ENCODE peak calls at places on chromosomes 16 and 17, in nine cellular contexts. F is AML-193; J is A549; S is stimulated activated naive B cell treated with anti-CD40 and anti-IgM and Interleukin-4, amounts not matched to agents 10 μg/mL and 1 μg/mL and 100 μg/mL, for 72 hours; C is T-helper 22 cell; T is iPS-NIHi11; B is mucosa of descending colon; K is Kasumi-1; P is fibroblast of lung. H is an unnamed sample.

GRCh38 chr17:41925991-41926590 is 4.3 kb upstream of the ODAD4 start:
- DNase-seq in J (no peak), T (no peak), K (no peak), P (no peak), F (no peak), B (no peak), S (no peak), C (no peak), H (no peak)

GRCh38 chr16:11331967-11332366 is 13.3 kb upstream of the RMI2 start:
- DNase-seq in F (no peak), B (peak; percentile 8), S (no peak), C (no peak), P (no peak), J (no peak), T (no peak), K (no peak), H (no peak)

GRCh38 chr17:56598471-56598870 is 5.0 kb downstream of the NOG start:
- DNase-seq in B (no peak), F (no peak), J (no peak), T (no peak), P (peak; percentile 80), K (no peak), C (no peak), S (no peak), H (peak; percentile 68)

GRCh38 chr16:66043326-66043725 is 323.2 kb upstream of the CDH5 start:
- DNase-seq in B (no peak), K (no peak), P (no peak), T (no peak), S (no peak), C (no peak), F (no peak), J (no peak), H (no peak)

GRCh38 chr17:61284174-61284573 is 115.5 kb upstream of the TBX2 start:
- DNase-seq in F (no peak), S (no peak), C (no peak), K (no peak), P (peak; percentile 91), T (no peak), B (no peak), J (no peak), H (peak; percentile 80)

GRCh38 chr17:81399481-81400153 is 4.4 kb downstream of the BAHCC1 start:
- DNase-seq in J (no peak), B (no peak), T (no peak), C (no peak), K (no peak), F (no peak), S (no peak), P (no peak), H (peak; percentile 76)

GRCh38 chr16:63461248-63461841 is 1425.1 kb upstream of the CDH8 start:
- DNase-seq in F (peak; percentile 3), P (peak; percentile 36), B (no peak), T (peak; percentile 31), J (no peak), K (peak; percentile 32), C (no peak), S (no peak), H (no peak)

GRCh38 chr16:11685844-11686618 is 17.8 kb downstream of the SNN start:
- DNase-seq in K (no peak), B (no peak), F (no peak), T (no peak), J (no peak), S (no peak), C (no peak), P (peak; percentile 23), H (peak; percentile 46)

GRCh38 chr17:10702574-10702973 is 5.2 kb downstream of the ADPRM start:
- DNase-seq in P (peak; percentile 51), S (no peak), B (no peak), F (no peak), J (no peak), C (no peak), T (no peak), K (peak; percentile 5), H (no peak)

GRCh38 chr17:17439971-17440843 is 36.6 kb upstream of the MED9 start:
- DNase-seq in S (peak; percentile 34), K (peak; percentile 5), C (peak; percentile 27), F (peak; percentile 22), J (peak; percentile 73), T (peak; percentile 76), P (peak; percentile 46), B (no peak), H (peak; percentile 72)

GRCh38 chr16:88702364-88703210 is 3.6 kb downstream of the RNF166 start:
- DNase-seq in J (no peak), S (no peak), T (no peak), K (peak; percentile 33), P (no peak), B (no peak), C (no peak), F (peak; percentile 70), H (no peak)

GRCh38 chr17:66654341-66654740 is 180.6 kb upstream of the CACNG5 start:
- DNase-seq in B (no peak), P (peak; percentile 75), T (no peak), J (no peak), K (no peak), C (no peak), F (no peak), S (no peak), H (no peak)

GRCh38 chr17:82870091-82870491 is 30.3 kb upstream of the ZNF750 start:
- DNase-seq in K (no peak), J (no peak), C (no peak), S (no peak), T (no peak), P (no peak), B (peak; percentile 45), F (no peak), H (no peak)

GRCh38 chr16:51049678-51050378 is 101.2 kb downstream of the SALL1 start:
- DNase-seq in T (no peak), B (no peak), S (no peak), K (no peak), F (no peak), J (no peak), C (no peak), P (no peak), H (no peak)

GRCh38 chr17:64787921-64788271 is 125.8 kb upstream of the SMURF2 start:
- DNase-seq in F (no peak), J (no peak), B (no peak), P (no peak), T (no peak), K (no peak), S (no peak), C (no peak), H (no peak)

GRCh38 chr17:18074566-18075272 is 13.0 kb upstream of the DRG2 start:
- DNase-seq in J (no peak), K (no peak), P (no peak), B (no peak), S (no peak), C (no peak), T (no peak), F (no peak), H (no peak)

GRCh38 chr17:58373003-58373402 is 21.0 kb upstream of the SUPT4H1 start:
- DNase-seq in P (no peak), S (no peak), T (no peak), J (no peak), F (no peak), C (no peak), K (no peak), B (no peak), H (no peak)

GRCh38 chr16:24993722-24994686 is 21.2 kb downstream of the ARHGAP17 start:
- DNase-seq in F (no peak), T (no peak), B (no peak), C (no peak), P (peak; percentile 97), J (peak; percentile 78), S (no peak), K (no peak), H (peak; percentile 94)

GRCh38 chr16:16774389-16774788 is 395.4 kb downstream of the NPIPA7 start:
- DNase-seq in J (no peak), B (no peak), K (no peak), P (no peak), F (no peak), S (no peak), T (no peak), C (no peak), H (no peak)

GRCh38 chr17:15291674-15292361 is 26.7 kb upstream of the PMP22 start:
- DNase-seq in F (no peak), K (no peak), S (no peak), B (no peak), P (peak; percentile 88), J (no peak), C (no peak), T (peak; percentile 22), H (peak; percentile 56)

GRCh38 chr17:43823350-43824084 is 9.4 kb downstream of the MPP3 start:
- DNase-seq in C (no peak), T (no peak), J (no peak), F (no peak), P (no peak), S (no peak), K (no peak), B (no peak), H (no peak)

GRCh38 chr16:28491080-28491969 is 549 bp downstream of the CLN3 start:
- DNase-seq in C (no peak), F (peak; percentile 68), S (no peak), J (peak; percentile 43), P (no peak), K (peak; percentile 6), B (no peak), T (peak; percentile 67), H (peak; percentile 18)

GRCh38 chr16:74463888-74464287 is 42.6 kb upstream of the CLEC18B start:
- DNase-seq in P (no peak), S (peak; percentile 35), C (no peak), K (peak; percentile 10), B (no peak), F (no peak), J (no peak), T (no peak), H (no peak)

GRCh38 chr17:1764274-1764673 is 2.4 kb downstream of the SERPINF1 start:
- DNase-seq in F (peak; percentile 13), B (peak; percentile 89), P (peak; percentile 83), T (no peak), C (no peak), K (peak; percentile 51), J (no peak), S (no peak), H (no peak)

GRCh38 chr16:8848939-8849391 is 19.8 kb downstream of the CARHSP1 start:
- DNase-seq in F (no peak), J (peak; percentile 56), C (no peak), B (no peak), K (no peak), T (no peak), S (no peak), P (peak; percentile 67), H (peak; percentile 65)

GRCh38 chr16:31508706-31509523 is 724 bp upstream of the RUSF1 start:
- DNase-seq in S (no peak), F (no peak), C (no peak), P (peak; percentile 65), J (no peak), B (no peak), K (no peak), T (no peak), H (no peak)

GRCh38 chr17:9446528-9446927 is 129.1 kb downstream of the STX8 start:
- DNase-seq in B (no peak), C (no peak), S (no peak), F (no peak), K (no peak), T (no peak), J (no peak), P (no peak), H (no peak)

GRCh38 chr16:86389566-86390328 is 120.6 kb upstream of the FOXF1 start:
- DNase-seq in B (no peak), S (no peak), C (no peak), K (no peak), P (no peak), J (no peak), F (no peak), T (no peak), H (no peak)

GRCh38 chr17:30449480-30449879 is 27.7 kb upstream of the GOSR1 start:
- DNase-seq in P (peak; percentile 15), J (no peak), K (no peak), F (no peak), S (no peak), T (no peak), B (no peak), C (no peak), H (no peak)

GRCh38 chr17:14510136-14510535 is 209.3 kb downstream of the HS3ST3B1 start:
- DNase-seq in S (no peak), F (no peak), B (no peak), J (no peak), P (no peak), T (no peak), C (no peak), K (no peak), H (no peak)

GRCh38 chr17:9226794-9227135 is 205.5 kb downstream of the NTN1 start:
- DNase-seq in P (no peak), B (peak; percentile 66), S (no peak), T (peak; percentile 55), K (no peak), J (no peak), C (no peak), F (no peak), H (no peak)

H was measured in SJSA1.